ENCODE peak calls at places on chromosome 16, in ten cellular contexts. G is A549; N is CD4-positive, alpha-beta memory T cell; X is AG10803; O is activated CD8-positive, alpha-beta T cell treated with anti-CD3 and anti-CD28 coated beads for 36 hours; C is activated T-cell treated with anti-CD3 and anti-CD28 coated beads, Interleukin-2, amount 50 U/mL, for 72 hours; D is effector memory CD4-positive, alpha-beta T cell; Q is SHP77; L is AG08395; A is OCI-LY7. R is an unnamed sample.

GRCh38 chr16:23914935-23915549 is 79.3 kb downstream of the PRKCB start:
- DNase-seq in G (no peak), N (no peak), X (no peak), O (no peak), C (no peak), D (no peak), Q (no peak), L (no peak), A (no peak), R (no peak)

GRCh38 chr16:11004351-11004750 is 60.0 kb downstream of the CLEC16A start:
- DNase-seq in G (no peak), N (no peak), X (peak; percentile 67), O (no peak), C (no peak), D (no peak), Q (no peak), L (peak; percentile 52), A (no peak), R (no peak)

GRCh38 chr16:50208460-50208931 is 55.4 kb downstream of the TENT4B start:
- DNase-seq in G (no peak), N (no peak), X (peak; percentile 55), O (no peak), C (no peak), D (no peak), Q (no peak), L (peak; percentile 28), A (no peak), R (no peak)

GRCh38 chr16:57277586-57277985 is 6.9 kb downstream of the PLLP start:
- DNase-seq in G (peak; percentile 58), N (peak; percentile 79), X (peak; percentile 78), O (peak; percentile 83), C (peak; percentile 77), D (peak; percentile 38), Q (no peak), L (peak; percentile 86), A (no peak), R (peak; percentile 35)

GRCh38 chr16:56269276-56269675 is 78.0 kb downstream of the GNAO1 start:
- DNase-seq in G (no peak), N (no peak), X (peak; percentile 8), O (no peak), C (no peak), D (no peak), Q (no peak), L (no peak), A (no peak), R (no peak)

GRCh38 chr16:88382491-88383400 is at the start of gene ZNF469:
- DNase-seq in G (peak; percentile 58), N (no peak), X (peak; percentile 52), O (no peak), C (no peak), D (no peak), Q (no peak), L (peak; percentile 74), A (no peak), R (no peak)

GRCh38 chr16:28820016-28820415 is 2.8 kb upstream of the ATXN2L start:
- DNase-seq in G (no peak), N (no peak), X (no peak), O (no peak), C (no peak), D (no peak), Q (no peak), L (no peak), A (no peak), R (no peak)

GRCh38 chr16:25633549-25633948 is 58.2 kb upstream of the HS3ST4 start:
- DNase-seq in G (no peak), N (no peak), X (no peak), O (no peak), C (no peak), D (no peak), Q (no peak), L (no peak), A (no peak), R (no peak)

GRCh38 chr16:27498916-27499658 is 50.6 kb downstream of the GTF3C1 start:
- DNase-seq in G (no peak), N (no peak), X (no peak), O (no peak), C (no peak), D (no peak), Q (no peak), L (no peak), A (no peak), R (no peak)

GRCh38 chr16:75320435-75320834 is 69.0 kb upstream of the BCAR1 start:
- DNase-seq in G (no peak), N (no peak), X (no peak), O (no peak), C (no peak), D (no peak), Q (no peak), L (peak; percentile 32), A (peak; percentile 16), R (no peak)

GRCh38 chr16:56310685-56311084 is 114.7 kb downstream of the AMFR start:
- DNase-seq in G (no peak), N (no peak), X (no peak), O (peak; percentile 28), C (peak; percentile 8), D (no peak), Q (no peak), L (no peak), A (no peak), R (no peak)

GRCh38 chr16:89616576-89617437 is 3.4 kb downstream of the DPEP1 start:
- DNase-seq in G (no peak), N (peak; percentile 42), X (no peak), O (no peak), C (no peak), D (no peak), Q (no peak), L (no peak), A (no peak), R (no peak)

GRCh38 chr16:67542464-67542863 is 13.8 kb downstream of the RIPOR1 start:
- DNase-seq in G (peak; percentile 86), N (peak; percentile 84), X (peak; percentile 81), O (peak; percentile 87), C (peak; percentile 81), D (peak; percentile 79), Q (no peak), L (peak; percentile 91), A (peak; percentile 85), R (peak; percentile 72)

GRCh38 chr16:16003719-16004313 is 54.4 kb downstream of the ABCC1 start:
- DNase-seq in G (no peak), N (no peak), X (no peak), O (no peak), C (no peak), D (no peak), Q (no peak), L (no peak), A (no peak), R (no peak)

GRCh38 chr16:47732806-47733150 is 271.6 kb downstream of the PHKB start:
- DNase-seq in G (peak; percentile 11), N (no peak), X (peak; percentile 90), O (peak; percentile 46), C (peak; percentile 45), D (no peak), Q (no peak), L (peak; percentile 77), A (no peak), R (no peak)

GRCh38 chr16:72042157-72042660 is 12.1 kb upstream of the HP start:
- DNase-seq in G (no peak), N (no peak), X (no peak), O (no peak), C (no peak), D (no peak), Q (no peak), L (no peak), A (no peak), R (no peak)

GRCh38 chr16:1929105-1929504 is 10.9 kb upstream of the HS3ST6 start:
- DNase-seq in G (peak; percentile 78), N (no peak), X (peak; percentile 43), O (peak; percentile 37), C (peak; percentile 16), D (no peak), Q (no peak), L (peak; percentile 59), A (peak; percentile 9), R (no peak)

GRCh38 chr16:727291-727977 is 528 bp downstream of the HAGHL start:
- DNase-seq in G (no peak), N (no peak), X (no peak), O (peak; percentile 64), C (peak; percentile 34), D (no peak), Q (no peak), L (no peak), A (no peak), R (no peak)

GRCh38 chr16:83661656-83662055 is 146.1 kb upstream of the HSBP1 start:
- DNase-seq in G (no peak), N (no peak), X (no peak), O (no peak), C (no peak), D (no peak), Q (no peak), L (no peak), A (no peak), R (no peak)

GRCh38 chr16:19916064-19916463 is 31.4 kb upstream of the GPRC5B start:
- DNase-seq in G (no peak), N (no peak), X (no peak), O (no peak), C (no peak), D (no peak), Q (no peak), L (no peak), A (no peak), R (no peak)

GRCh38 chr16:85137323-85138072 is 25.2 kb upstream of the CIBAR2 start:
- DNase-seq in G (no peak), N (no peak), X (peak; percentile 94), O (no peak), C (no peak), D (no peak), Q (peak; percentile 40), L (peak; percentile 95), A (no peak), R (no peak)

GRCh38 chr16:3115561-3115960 is 3.2 kb downstream of the ZNF205 start:
- DNase-seq in G (no peak), N (no peak), X (no peak), O (no peak), C (no peak), D (no peak), Q (no peak), L (no peak), A (no peak), R (no peak)

GRCh38 chr16:50841081-50841886 is 99.4 kb downstream of the CYLD start:
- DNase-seq in G (no peak), N (peak; percentile 28), X (no peak), O (peak; percentile 61), C (peak; percentile 43), D (no peak), Q (no peak), L (no peak), A (no peak), R (peak; percentile 19)

GRCh38 chr16:84893849-84894599 is 74.2 kb downstream of the CRISPLD2 start:
- DNase-seq in G (no peak), N (no peak), X (no peak), O (no peak), C (no peak), D (no peak), Q (no peak), L (no peak), A (peak; percentile 81), R (no peak)

R was measured in naive thymus-derived CD8-positive, alpha-beta T cell.